ENCODE peak calls at places on chromosomes 3 and 15, in five cellular contexts. O, U, I, B and X are unnamed samples.

GRCh38 chr15:45126535-45127158 is 3.0 kb downstream of the DUOXA1 start:
- DNase-seq in O (no peak), U (peak), B (no peak), I (no peak), X (no peak)

GRCh38 chr3:144351968-144352367 is 380.3 kb downstream of the DIPK2A start:
- DNase-seq in B (no peak), O (no peak), U (no peak), I (no peak), X (no peak)

GRCh38 chr15:32683906-32684584 is 33.8 kb upstream of the GREM1 start:
- DNase-seq in I (peak), B (peak), U (peak), O (no peak), X (no peak)

GRCh38 chr3:168863561-168863960 is 767.8 kb upstream of the GOLIM4 start:
- DNase-seq in O (no peak), U (no peak), I (no peak), B (peak), X (no peak)

GRCh38 chr3:27840807-27841594 is 118.9 kb upstream of the EOMES start:
- DNase-seq in B (no peak), O (no peak), U (no peak), I (no peak), X (no peak)

GRCh38 chr3:34260266-34260990 is 462.0 kb downstream of the PDCD6IP start:
- DNase-seq in I (peak), B (peak), U (peak), O (peak), X (no peak)

GRCh38 chr3:120172070-120172469 is 77.8 kb upstream of the GSK3B start:
- DNase-seq in U (peak), B (no peak), I (no peak), O (no peak), X (no peak)

GRCh38 chr15:77023576-77024272 is 28.8 kb downstream of the PSTPIP1 start:
- DNase-seq in I (no peak), B (no peak), U (no peak), O (peak), X (no peak)

GRCh38 chr3:139225551-139225950 is 118.3 kb upstream of the MRPS22 start:
- DNase-seq in U (no peak), O (no peak), B (no peak), I (no peak), X (no peak)

GRCh38 chr3:64214002-64214696 is 11.1 kb downstream of the PRICKLE2 start:
- DNase-seq in B (no peak), I (peak), O (peak), U (peak), X (no peak)

GRCh38 chr3:104359546-104359945 is 1007.2 kb upstream of the ALCAM start:
- DNase-seq in U (no peak), B (peak), O (no peak), I (peak), X (peak)

GRCh38 chr15:90047956-90048575 is 46.9 kb downstream of the ZNF710 start:
- DNase-seq in O (no peak), I (no peak), B (no peak), U (peak), X (no peak)

GRCh38 chr15:39649765-39650164 is 68.9 kb downstream of the THBS1 start:
- DNase-seq in I (no peak), U (no peak), O (no peak), B (no peak), X (no peak)

GRCh38 chr15:40762919-40763800 is 708 bp upstream of the GCHFR start:
- DNase-seq in U (peak), I (no peak), O (peak), B (no peak), X (no peak)

GRCh38 chr3:129560269-129560787 is 17.4 kb downstream of the H1-8 start:
- DNase-seq in O (no peak), I (no peak), B (no peak), U (no peak), X (peak)

GRCh38 chr15:42159381-42160015 is 3.1 kb upstream of the PLA2G4F start:
- DNase-seq in O (no peak), B (no peak), I (no peak), U (peak), X (no peak)

GRCh38 chr15:28969511-28970085 is 83.8 kb downstream of the APBA2 start:
- DNase-seq in U (no peak), O (no peak), I (no peak), B (no peak), X (no peak)

GRCh38 chr15:67680645-67681044 is 138.1 kb downstream of the MAP2K5 start:
- DNase-seq in B (no peak), U (no peak), O (no peak), I (no peak), X (no peak)

GRCh38 chr15:23395030-23395692 is 40.6 kb downstream of the GOLGA8S start:
- DNase-seq in B (no peak), I (no peak), O (no peak), U (no peak), X (no peak)

GRCh38 chr3:15113468-15113867 is 14.5 kb upstream of the RBSN start:
- DNase-seq in I (no peak), O (no peak), U (no peak), B (no peak), X (no peak)

GRCh38 chr15:76196286-76196948 is 114.9 kb downstream of the ETFA start:
- DNase-seq in B (peak), U (peak), O (peak), I (peak), X (peak)

GRCh38 chr3:78838362-78838761 is 929.4 kb downstream of the ROBO1 start:
- DNase-seq in O (no peak), B (no peak), U (no peak), I (no peak), X (no peak)

GRCh38 chr3:171348121-171348520 is 112.1 kb downstream of the TNIK start:
- DNase-seq in B (no peak), I (no peak), U (no peak), O (no peak), X (peak)

GRCh38 chr3:4981688-4982494 is 2.7 kb downstream of the BHLHE40 start:
- DNase-seq in U (peak), B (no peak), O (no peak), I (no peak), X (no peak)

GRCh38 chr3:107845355-107846281 is 245.2 kb downstream of the CD47 start:
- DNase-seq in O (no peak), I (peak), B (no peak), U (no peak), X (no peak)

GRCh38 chr15:45181491-45182285 is 6.1 kb downstream of the SHF start:
- DNase-seq in U (no peak), O (no peak), B (no peak), I (no peak), X (no peak)

GRCh38 chr15:93955197-93955596 is 276.2 kb upstream of the MCTP2 start:
- DNase-seq in U (no peak), O (no peak), I (no peak), B (no peak), X (no peak)

GRCh38 chr3:157392104-157392503 is 44.5 kb upstream of the PTX3 start:
- DNase-seq in O (no peak), B (no peak), U (no peak), I (no peak), X (no peak)

GRCh38 chr3:102129774-102130608 is 280.7 kb downstream of the NFKBIZ start:
- DNase-seq in U (no peak), O (no peak), I (peak), B (peak), X (no peak)

GRCh38 chr3:138949002-138949418 is 2.0 kb downstream of the FOXL2NB start:
- DNase-seq in O (no peak), I (no peak), B (peak), U (no peak), X (no peak)

GRCh38 chr3:45272828-45273470 is 46.9 kb upstream of the TMEM158 start:
- DNase-seq in B (no peak), U (no peak), O (no peak), I (no peak), X (no peak)

GRCh38 chr3:146590521-146590920 is 14.6 kb downstream of the PLSCR5 start:
- DNase-seq in B (no peak), U (no peak), I (no peak), O (no peak), X (no peak)

DNA sequence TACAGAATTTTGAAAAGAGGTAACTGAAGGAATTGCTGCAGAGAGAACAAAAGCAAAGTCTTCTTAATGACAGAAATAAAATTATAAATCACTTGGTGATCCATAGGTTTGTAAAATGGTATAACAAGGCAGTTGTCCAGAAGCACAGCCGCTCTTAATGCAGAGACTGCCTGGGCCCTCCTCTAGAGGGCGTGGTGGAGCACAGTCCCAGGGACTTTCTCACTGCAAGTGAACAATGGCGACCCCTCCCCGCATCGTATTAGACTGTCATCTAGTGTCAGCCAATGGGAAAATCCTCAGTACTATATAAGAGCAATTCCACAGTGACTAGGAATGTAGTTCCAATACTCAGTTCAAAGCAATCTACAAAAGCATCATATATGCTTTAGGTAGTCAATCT is 26.4 kb upstream of the ZBED2 start:
- DNase-seq in U (peak), O (no peak), I (no peak), B (no peak), X (no peak)
- TF ChIP-seq CTCF in U (no peak), O (no peak), I (peak), B (peak), X (no peak)

GRCh38 chr3:100400782-100401673 is at the start of the genes LNP1 and TOMM70:
- DNase-seq in O (peak), B (peak), U (peak), I (peak), X (peak)

GRCh38 chr3:100401674-100402036 is 316 bp downstream of the LNP1 start:
- DNase-seq in U (peak), I (peak), B (no peak), O (no peak), X (no peak)

GRCh38 chr3:100400424-100400781 is 486 bp downstream of the TOMM70 start:
- DNase-seq in U (no peak), I (no peak), O (no peak), B (no peak), X (no peak)

GRCh38 chr3:100403956-100404548 is 2.7 kb downstream of the LNP1 start:
- DNase-seq in B (no peak), I (no peak), U (no peak), O (no peak), X (no peak)

DNA sequence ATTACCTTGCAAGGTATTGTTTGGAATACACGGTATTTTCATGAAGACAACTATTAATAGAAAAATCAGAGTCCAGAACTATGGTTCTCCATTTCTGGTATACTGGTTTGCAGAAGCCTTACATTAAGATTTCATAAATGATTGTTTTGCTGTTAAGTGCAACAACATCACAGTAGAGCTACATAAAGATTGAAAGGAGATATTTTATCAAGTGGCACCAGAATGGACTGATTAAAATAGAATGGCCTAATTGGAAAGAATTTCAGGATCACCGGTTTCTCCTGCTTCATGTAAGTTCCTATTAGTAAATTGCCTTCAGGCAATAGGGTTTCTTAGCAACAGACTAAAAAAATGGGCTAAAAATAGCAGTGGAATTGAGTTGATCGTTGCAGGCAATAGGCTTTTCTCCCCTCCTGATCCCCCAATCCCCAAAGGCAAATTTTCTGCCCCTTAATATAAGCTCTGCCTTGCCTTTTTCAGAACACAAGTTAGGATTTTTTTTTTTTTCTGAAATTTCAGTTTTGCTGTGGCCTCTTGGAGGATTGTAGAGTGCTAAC is 889 bp downstream of the LNP1 start:
- DNase-seq in B (no peak), O (no peak), I (peak), U (no peak), X (no peak)
- H3K4me3 ChIP-seq in B (peak), O (peak), I (peak), U (peak), X (peak)

GRCh38 chr3:72048873-72049272 is 263.9 kb upstream of the PROK2 start:
- DNase-seq in O (no peak), U (no peak), B (no peak), I (no peak), X (no peak)

GRCh38 chr3:72050048-72050632 is 265.2 kb upstream of the PROK2 start:
- DNase-seq in B (no peak), O (no peak), U (no peak), I (no peak), X (no peak)

GRCh38 chr3:72049300-72049699 is 264.4 kb upstream of the PROK2 start:
- DNase-seq in U (no peak), I (no peak), B (no peak), O (no peak), X (no peak)

GRCh38 chr3:72052841-72053409 is 268.0 kb upstream of the PROK2 start:
- DNase-seq in O (no peak), B (no peak), I (no peak), U (no peak), X (no peak)

DNA sequence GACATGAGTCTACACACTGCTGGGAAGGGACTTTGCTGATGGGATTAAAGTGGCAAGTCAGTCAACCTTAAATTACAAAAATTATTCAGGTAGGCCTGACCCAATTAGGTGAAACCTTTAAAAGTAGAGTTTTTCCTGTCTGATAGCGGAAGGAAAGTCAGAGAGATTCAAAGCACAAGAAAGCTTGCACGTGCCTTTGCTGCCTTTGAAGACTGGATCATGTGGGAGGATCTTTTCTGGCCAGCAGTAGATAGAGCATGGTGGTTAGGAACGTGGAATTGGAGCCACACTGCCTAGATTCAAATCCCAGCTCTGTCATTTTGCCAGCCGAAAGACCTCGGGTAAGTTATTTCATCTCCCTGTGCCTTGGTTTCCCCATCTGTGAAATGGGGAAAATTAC is 265.8 kb upstream of the PROK2 start:
- DNase-seq in U (no peak), O (no peak), B (no peak), I (no peak), X (no peak)
- TF ChIP-seq CTCF in U (no peak), O (no peak), B (no peak), I (no peak), X (no peak)

GRCh38 chr3:122397136-122397645 is 13.2 kb downstream of the FAM162A start:
- DNase-seq in B (no peak), O (no peak), U (no peak), I (no peak), X (no peak)
- H3K4me3 ChIP-seq in B (no peak), O (no peak), U (no peak), I (no peak), X (no peak)

DNA sequence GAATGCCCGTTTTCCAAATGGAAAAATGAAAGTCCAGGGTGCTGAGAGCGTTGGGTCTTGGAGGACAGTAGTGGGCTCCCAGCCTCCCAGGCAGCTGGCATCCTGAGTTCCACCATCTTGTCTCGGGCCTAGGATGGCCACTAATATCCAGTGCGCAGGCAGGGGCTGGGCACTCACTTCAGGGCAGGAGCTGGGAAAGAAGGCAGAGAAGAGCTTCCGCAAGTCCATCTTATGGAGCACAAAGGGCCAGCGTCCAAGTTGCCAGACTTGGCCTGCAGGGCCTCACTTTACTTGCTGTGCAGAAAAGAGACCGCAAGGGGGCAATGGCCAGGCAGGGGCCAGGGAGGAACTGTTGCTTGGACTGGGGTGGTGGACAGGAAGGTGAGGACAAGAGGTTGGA is 46.1 kb downstream of the IQSEC1 start:
- DNase-seq in B (no peak), O (no peak), U (no peak), I (no peak), X (no peak)
- TF ChIP-seq CTCF in B (no peak), O (no peak), U (no peak), I (no peak), X (no peak)

GRCh38 chr3:66989860-66990696 is 8.0 kb upstream of the KBTBD8 start:
- DNase-seq in I (no peak), B (no peak), U (no peak), O (no peak), X (no peak)
- H3K4me3 ChIP-seq in I (no peak), B (no peak), U (no peak), O (no peak), X (no peak)

GRCh38 chr3:1908651-1909445 is 189.8 kb upstream of the CNTN4 start:
- DNase-seq in U (no peak), O (no peak), B (no peak), I (no peak), X (no peak)
- TF ChIP-seq CTCF in U (no peak), O (no peak), B (no peak), I (no peak), X (no peak)